ENCODE peak calls at places on chromosomes 16 and 17, in nine cellular contexts. M is psoas muscle, P is fibroblast of lung, C is Peyer's patch, U is mucosa of descending colon, K is body of pancreas, Y is heart right ventricle, H is PC-9, J is stomach. O is an unnamed sample. For H3K4me1, the result is how much of the 10 kb centered on the place peaks cover.

GRCh38 chr16:74563828-74564263 is 43.1 kb downstream of the GLG1 start:
- DNase-seq in P (peak), J (peak), C (no peak), M (peak), Y (no peak), U (no peak), H (peak), K (peak), O (no peak)

GRCh38 chr16:30541502-30542329 is 7.1 kb upstream of the ZNF747 start:
- DNase-seq in Y (peak), M (no peak), P (peak), U (no peak), H (no peak), C (no peak), K (peak), J (peak), O (no peak)

GRCh38 chr17:7043195-7043543 is 723 bp downstream of the SLC16A11 start:
- DNase-seq in J (no peak), P (no peak), Y (no peak), M (no peak), K (no peak), C (no peak), H (no peak), U (peak), O (no peak)

GRCh38 chr17:75850928-75851692 is 4.0 kb downstream of the WBP2 start:
- DNase-seq in Y (peak), M (peak), P (peak), U (no peak), C (no peak), J (no peak), H (no peak), K (no peak), O (no peak)

GRCh38 chr17:35312790-35313711 is 60.4 kb downstream of the SLFN11 start:
- DNase-seq in M (peak), Y (peak), U (peak), C (peak), H (peak), P (peak), K (peak), J (peak), O (peak)

GRCh38 chr17:68562736-68563135 is 38.4 kb downstream of the FAM20A start:
- DNase-seq in Y (no peak), M (no peak), P (no peak), J (no peak), H (no peak), C (no peak), U (no peak), K (no peak), O (no peak)

GRCh38 chr17:67606471-67606870 is 111.3 kb upstream of the NOL11 start:
- DNase-seq in P (peak), J (peak), Y (peak), H (peak), M (peak), U (no peak), C (no peak), K (peak), O (no peak)

GRCh38 chr17:76384987-76385891 is 830 bp downstream of the SPHK1 start:
- DNase-seq in U (peak), C (no peak), P (peak), Y (peak), M (peak), J (peak), K (peak), H (no peak), O (peak)

GRCh38 chr16:30351586-30352419 is 3.3 kb downstream of the CD2BP2 start:
- DNase-seq in H (no peak), M (peak), P (peak), Y (peak), K (peak), C (no peak), J (peak), U (peak), O (no peak)

GRCh38 chr17:50892101-50892776 is 26.1 kb upstream of the TOB1 start:
- DNase-seq in Y (no peak), P (peak), J (peak), K (no peak), M (no peak), H (no peak), U (no peak), C (no peak), O (no peak)

GRCh38 chr17:39826334-39826733 is 37.8 kb downstream of the IKZF3 start:
- DNase-seq in J (no peak), P (no peak), U (no peak), Y (no peak), K (no peak), H (no peak), M (no peak), C (no peak), O (no peak)

GRCh38 chr16:30357715-30358576 is 2.8 kb upstream of the CD2BP2 start:
- DNase-seq in C (no peak), P (no peak), K (no peak), M (no peak), H (no peak), J (no peak), Y (no peak), U (peak), O (no peak)

GRCh38 chr16:2981177-2981898 is 1.1 kb upstream of the PKMYT1 start:
- DNase-seq in Y (no peak), K (no peak), C (no peak), H (no peak), M (no peak), J (no peak), P (no peak), U (peak), O (no peak)

GRCh38 chr16:85258616-85259015 is 146.3 kb upstream of the CIBAR2 start:
- DNase-seq in U (no peak), J (no peak), Y (no peak), C (no peak), M (no peak), H (peak), K (no peak), P (no peak), O (no peak)

GRCh38 chr16:87951550-87952538 is 610 bp downstream of the BANP start:
- DNase-seq in Y (no peak), J (no peak), K (peak), M (peak), U (peak), P (peak), H (no peak), C (no peak), O (no peak)

GRCh38 chr16:57273359-57273758 is 11.1 kb downstream of the PLLP start:
- DNase-seq in H (no peak), M (no peak), C (no peak), J (no peak), U (peak), P (no peak), K (no peak), Y (no peak), O (no peak)

GRCh38 chr16:9258423-9259051 is 167.1 kb downstream of the HAPSTR1 start:
- DNase-seq in C (no peak), H (peak), K (peak), Y (peak), U (no peak), P (peak), J (no peak), M (peak), O (no peak)

GRCh38 chr16:64416232-64417010 is 705.4 kb downstream of the CDH11 start:
- DNase-seq in P (peak), Y (no peak), K (no peak), J (no peak), M (no peak), U (no peak), C (no peak), H (no peak), O (no peak)

GRCh38 chr16:27726621-27727275 is 176.8 kb downstream of the KATNIP start:
- DNase-seq in J (no peak), U (no peak), H (peak), C (no peak), Y (no peak), M (no peak), P (peak), K (no peak), O (no peak)

GRCh38 chr17:44906010-44906646 is 6.9 kb upstream of the EFTUD2 start:
- DNase-seq in Y (no peak), C (no peak), M (no peak), K (no peak), H (peak), P (peak), J (no peak), U (no peak), O (no peak)

GRCh38 chr16:69039333-69039941 is 66.0 kb upstream of the HAS3 start:
- DNase-seq in H (no peak), J (no peak), Y (no peak), K (no peak), M (no peak), P (peak), U (no peak), C (no peak), O (no peak)

GRCh38 chr16:71338193-71338592 is 20.3 kb upstream of the CALB2 start:
- DNase-seq in C (no peak), P (no peak), U (no peak), J (no peak), H (peak), M (no peak), K (no peak), Y (no peak), O (no peak)

GRCh38 chr17:17416007-17416399 is 60.8 kb upstream of the MED9 start:
- DNase-seq in M (no peak), K (no peak), Y (no peak), H (peak), J (no peak), C (no peak), P (peak), U (no peak), O (peak)

GRCh38 chr17:28740406-28741357 is 3.1 kb upstream of the TRAF4 start:
- DNase-seq in J (no peak), Y (no peak), C (no peak), M (no peak), K (no peak), P (no peak), U (peak), H (no peak), O (no peak)

GRCh38 chr17:36939059-36939943 is 2.0 kb downstream of the LHX1 start:
- DNase-seq in C (no peak), Y (no peak), H (no peak), U (no peak), K (no peak), J (no peak), P (no peak), M (no peak), O (no peak)

GRCh38 chr16:24975428-24975889 is 39.7 kb downstream of the ARHGAP17 start:
- DNase-seq in Y (no peak), C (no peak), H (no peak), U (no peak), P (no peak), J (no peak), K (no peak), M (no peak), O (no peak)

GRCh38 chr17:64780096-64781012 is 118.2 kb upstream of the SMURF2 start:
- DNase-seq in P (peak), H (peak), Y (peak), U (peak), M (peak), C (peak), J (peak), K (peak), O (peak)

GRCh38 chr16:11583171-11583570 is 3.5 kb downstream of the LITAF start:
- DNase-seq in C (no peak), H (no peak), K (no peak), U (no peak), P (peak), J (no peak), M (no peak), Y (no peak), O (no peak)

GRCh38 chr17:45367216-45367615 is 50.4 kb upstream of the MAP3K14 start:
- DNase-seq in K (no peak), H (no peak), P (no peak), J (no peak), M (no peak), Y (no peak), C (no peak), U (no peak), O (no peak)

GRCh38 chr17:66190738-66191606 is 961 bp downstream of the CEP112 start:
- DNase-seq in H (no peak), K (no peak), J (no peak), Y (peak), M (no peak), P (peak), C (no peak), U (no peak), O (no peak)

GRCh38 chr16:88083582-88083981 is 132.3 kb downstream of the BANP start:
- DNase-seq in K (no peak), H (no peak), J (no peak), U (peak), P (no peak), Y (no peak), C (no peak), M (no peak), O (no peak)

GRCh38 chr17:77563439-77564102 is 394.9 kb upstream of the TNRC6C start:
- DNase-seq in C (no peak), P (no peak), H (no peak), J (no peak), U (no peak), M (no peak), Y (no peak), K (no peak), O (no peak)

GRCh38 chr17:75417054-75417453 is 11.6 kb upstream of the GRB2 start:
- DNase-seq in Y (peak), C (no peak), P (no peak), U (no peak), H (no peak), J (no peak), M (no peak), K (peak), O (no peak)

DNA sequence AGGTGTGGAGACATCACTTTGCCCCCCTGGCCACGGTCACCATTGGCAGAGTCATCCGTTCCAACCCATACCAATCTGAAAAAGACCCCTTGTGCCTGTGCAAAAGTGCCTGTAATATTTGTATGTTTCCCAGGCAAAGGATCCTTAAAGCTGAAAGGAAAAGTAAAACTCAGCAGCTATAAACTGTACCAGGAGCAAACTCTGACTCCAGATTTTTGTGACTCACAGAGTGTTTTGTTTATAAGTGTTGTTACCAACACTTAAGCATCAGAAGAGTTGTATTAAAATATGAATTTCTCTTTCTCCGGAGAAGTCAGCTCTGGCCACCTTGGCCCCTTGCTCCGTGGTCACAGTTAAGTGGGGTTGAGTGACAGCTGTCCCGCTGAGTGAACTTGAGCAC is 75.9 kb downstream of the IRX6 start:
- DNase-seq in Y (no peak), K (no peak), H (no peak), C (no peak), J (no peak), P (no peak), M (no peak), U (no peak), O (no peak)
- H3K4me1 ChIP-seq in Y (under half), K (under half), H (under half), C (under half), J (under half), P (under half), M (under half), U (under half), O (under half)

GRCh38 chr17:21169496-21169895 is 42.7 kb downstream of the DHRS7B start:
- DNase-seq in P (no peak), C (no peak), K (no peak), M (no peak), U (no peak), H (no peak), Y (no peak), J (no peak), O (no peak)
- H3K4me1 ChIP-seq in P (under half), C (under half), K (under half), M (half or more), U (under half), H (under half), Y (half or more), J (under half), O (under half)

GRCh38 chr16:73051216-73051615 is 3.3 kb upstream of the ZFHX3 start:
- DNase-seq in P (no peak), J (no peak), K (no peak), H (no peak), C (no peak), U (no peak), Y (no peak), M (no peak), O (no peak)
- H3K4me1 ChIP-seq in P (under half), J (half or more), K (half or more), H (half or more), C (under half), U (half or more), Y (half or more), M (half or more), O (under half)

DNA sequence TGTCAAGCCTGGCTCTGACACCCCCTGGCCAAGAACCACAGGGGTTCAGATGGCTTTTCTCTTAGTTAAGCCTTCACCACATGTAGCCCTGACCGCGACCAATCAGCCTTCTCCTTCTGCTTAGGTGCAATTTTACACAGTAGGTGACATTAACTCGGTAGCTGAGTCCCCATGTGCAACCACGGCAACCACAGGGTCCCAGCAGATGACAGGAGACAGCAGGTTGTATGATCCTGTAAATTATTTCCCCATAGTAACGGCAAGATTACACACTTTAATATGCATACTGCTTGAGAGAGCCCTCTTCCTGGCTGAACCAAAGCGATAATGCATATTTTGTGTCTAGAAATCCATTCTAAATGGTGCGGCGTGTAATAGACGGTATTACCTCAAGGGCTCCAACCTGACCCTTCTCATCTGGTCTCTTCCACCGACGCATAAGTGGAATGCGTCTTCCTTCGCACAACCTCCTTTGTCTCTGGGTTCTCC is 458.7 kb upstream of the ZFHX3 start:
- DNase-seq in U (no peak), J (no peak), M (no peak), C (no peak), Y (no peak), P (no peak), H (no peak), K (no peak), O (no peak)
- H3K4me1 ChIP-seq in U (under half), J (under half), M (under half), C (under half), Y (under half), P (under half), H (under half), K (under half), O (under half)

GRCh38 chr16:58425245-58425644 is 33.0 kb downstream of the GINS3 start:
- DNase-seq in J (no peak), H (no peak), U (no peak), C (no peak), P (no peak), M (no peak), K (no peak), Y (no peak), O (no peak)
- H3K4me1 ChIP-seq in J (under half), H (under half), U (under half), C (under half), P (under half), M (under half), K (under half), Y (under half), O (under half)

GRCh38 chr17:82663381-82664275 is 15.4 kb upstream of the WDR45B start:
- DNase-seq in P (no peak), M (peak), C (no peak), Y (no peak), J (no peak), H (no peak), U (peak), K (no peak), O (no peak)
- H3K4me1 ChIP-seq in P (under half), M (under half), C (under half), Y (under half), J (under half), H (under half), U (under half), K (under half), O (under half)

DNA sequence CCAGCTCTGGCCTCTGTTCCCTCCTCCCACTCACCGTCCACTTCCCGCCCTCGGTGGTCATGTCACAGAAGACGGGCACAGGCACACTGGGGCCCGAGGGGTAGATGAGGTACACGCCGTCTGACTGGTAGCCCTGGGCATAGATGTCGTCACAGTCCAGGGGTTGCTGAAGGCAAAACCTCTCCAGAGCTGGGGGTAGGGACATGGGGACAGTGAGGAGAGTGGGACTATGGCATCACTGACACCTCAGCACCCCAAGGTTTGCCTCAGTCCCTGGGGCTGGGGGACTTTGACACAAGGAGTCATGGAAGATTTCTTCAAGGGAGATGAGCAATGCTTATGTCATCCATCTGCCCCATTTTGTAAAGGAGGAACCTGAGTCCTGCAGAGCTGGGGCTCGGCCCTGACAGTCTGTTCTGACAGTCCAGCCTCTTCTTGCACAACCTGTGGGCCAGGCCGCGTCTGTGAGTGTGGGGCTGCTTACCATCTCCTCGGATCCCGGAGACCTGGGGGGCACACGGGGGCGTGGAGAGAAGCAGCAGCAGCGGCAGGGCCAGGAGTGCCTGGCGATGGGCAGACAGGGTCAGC is 620 bp downstream of the MFAP4 start:
- DNase-seq in P (peak), C (no peak), J (peak), M (peak), H (no peak), U (peak), Y (no peak), K (peak), O (peak)
- H3K4me1 ChIP-seq in P (under half), C (under half), J (half or more), M (under half), H (under half), U (under half), Y (half or more), K (under half), O (under half)

GRCh38 chr17:8465381-8466158 is 29.9 kb downstream of the NDEL1 start:
- DNase-seq in H (no peak), K (no peak), C (no peak), Y (no peak), J (no peak), P (no peak), U (no peak), M (no peak), O (no peak)
- H3K4me1 ChIP-seq in H (under half), K (under half), C (under half), Y (half or more), J (under half), P (under half), U (under half), M (under half), O (under half)

O was measured in CD8-positive, alpha-beta memory T cell.